ENCODE peak calls at places on chromosome 12, in four cellular contexts. V, U, X and L are unnamed samples.

GRCh38 chr12:12716845-12717585 is at the start of gene CDKN1B:
- DNase-seq in V (peak; percentile 89), U (no peak), X (peak; percentile 94), L (peak; percentile 84)

GRCh38 chr12:42180990-42181611 is 36.4 kb upstream of the GXYLT1 start:
- DNase-seq in V (no peak), U (no peak), X (peak; percentile 22), L (no peak)

GRCh38 chr12:70733385-70733784 is 96.2 kb upstream of the PTPRB start:
- DNase-seq in V (no peak), U (peak; percentile 23), X (peak; percentile 67), L (peak; percentile 83)

GRCh38 chr12:6118891-6119568 is 5.4 kb downstream of the VWF start:
- DNase-seq in V (no peak), U (no peak), X (no peak), L (no peak)

GRCh38 chr12:115599251-115599811 is 678.2 kb downstream of the MED13L start:
- DNase-seq in V (peak; percentile 42), U (no peak), X (no peak), L (peak; percentile 68)

GRCh38 chr12:63164911-63165310 is 13.9 kb upstream of the AVPR1A start:
- DNase-seq in V (no peak), U (no peak), X (no peak), L (no peak)

GRCh38 chr12:105721915-105722314 is 391.4 kb downstream of the C12orf75 start:
- DNase-seq in V (no peak), U (no peak), X (no peak), L (no peak)

GRCh38 chr12:16228067-16228466 is 49.4 kb downstream of the SLC15A5 start:
- DNase-seq in V (no peak), U (no peak), X (no peak), L (no peak)

GRCh38 chr12:120012067-120012621 is 23.1 kb downstream of the BICDL1 start:
- DNase-seq in V (peak; percentile 43), U (no peak), X (peak; percentile 1), L (peak; percentile 92)

GRCh38 chr12:79857675-79858074 is 77.2 kb downstream of the PPP1R12A start:
- DNase-seq in V (no peak), U (no peak), X (no peak), L (no peak)

GRCh38 chr12:2009623-2010022 is 5.4 kb upstream of the DCP1B start:
- DNase-seq in V (no peak), U (no peak), X (no peak), L (peak; percentile 35)

DNA sequence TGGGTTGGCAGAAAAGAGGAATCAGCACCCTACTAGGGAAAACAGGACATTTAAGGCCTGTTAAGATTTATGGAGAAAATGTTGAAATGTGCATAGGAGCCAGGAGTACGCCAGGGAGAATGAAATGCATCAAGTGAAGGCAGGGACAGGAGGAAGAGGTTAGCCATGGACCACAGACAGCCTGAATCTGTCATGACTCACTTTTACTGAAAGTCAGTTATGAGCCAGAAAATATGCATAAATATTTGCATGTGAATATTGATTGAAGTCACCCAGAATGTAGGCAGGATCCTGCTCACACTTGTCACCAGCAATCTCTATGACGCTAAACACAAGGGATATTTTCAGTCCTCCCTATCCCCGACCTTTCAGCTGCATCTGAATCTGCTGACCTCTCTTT is 25.1 kb upstream of the CDK17 start:
- DNase-seq in V (no peak), U (no peak), X (peak; percentile 97), L (no peak)
- H3K56ac ChIP-seq in V (no peak overlapping the region), U (no peak overlapping the region), X (peak overlapping the region; percentile 84), L (no peak overlapping the region)

GRCh38 chr12:48968467-48968866 is 3.1 kb downstream of the WNT10B start:
- DNase-seq in V (no peak), U (no peak), X (no peak), L (no peak)
- H3K4me1 ChIP-seq in V (peaks cover 11% of the 10 kb centered on the region), U (peaks cover 39% of the 10 kb centered on the region), X (peaks cover 11% of the 10 kb centered on the region), L (no peaks in the 10 kb centered on the region)

GRCh38 chr12:47812797-47813490 is 6.8 kb downstream of the HDAC7 start:
- DNase-seq in V (peak; percentile 93), U (peak; percentile 81), X (peak; percentile 83), L (peak; percentile 97)
- H3K56ac ChIP-seq in V (no peak overlapping the region), U (no peak overlapping the region), X (peak overlapping the region; percentile 48), L (peak overlapping the region; percentile 59)

GRCh38 chr12:81610955-81611889 is 147.9 kb downstream of the PPFIA2 start:
- DNase-seq in V (peak; percentile 51), U (no peak), X (peak; percentile 1), L (peak; percentile 36)
- H3K4me1 ChIP-seq in V (no peaks in the 10 kb centered on the region), U (no peaks in the 10 kb centered on the region), X (no peaks in the 10 kb centered on the region), L (no peaks in the 10 kb centered on the region)